ENCODE peak calls at places on chromosomes 13 and 19, in eight cellular contexts. P is HEK293T; V is stimulated activated CD8-positive, alpha-beta memory T cell treated with anti-CD3 and anti-CD28 coated beads, Interleukin-7, amount 100 ng/mL, for 4 hours; G is testis; Q is NCI-H1092; X is OCI-M1; U is brain microvascular endothelial cell; M is iPS-NIHi11. N is an unnamed sample.

GRCh38 chr13:39130298-39130697 is 92.0 kb downstream of the NHLRC3 start:
- DNase-seq in P (no peak), V (no peak), G (no peak), Q (no peak), X (no peak), U (no peak), M (peak), N (no peak)

GRCh38 chr13:81781471-81781870 is 1440.5 kb upstream of the SPRY2 start:
- DNase-seq in P (no peak), V (no peak), G (no peak), Q (no peak), X (no peak), U (no peak), M (no peak), N (no peak)

GRCh38 chr19:38990949-38991697 is 15.6 kb upstream of the FBXO17 start:
- DNase-seq in P (no peak), V (no peak), G (peak), Q (no peak), X (no peak), U (no peak), M (no peak), N (peak)

GRCh38 chr19:55251296-55252081 is 7.3 kb downstream of the PPP6R1 start:
- DNase-seq in P (no peak), V (peak), G (no peak), Q (no peak), X (no peak), U (peak), M (no peak), N (peak)

GRCh38 chr13:35954207-35954560 is 177.0 kb downstream of the DCLK1 start:
- DNase-seq in P (no peak), V (no peak), G (no peak), Q (peak), X (no peak), U (no peak), M (no peak), N (no peak)

GRCh38 chr13:27960362-27961226 is 8.5 kb downstream of the CDX2 start:
- DNase-seq in P (no peak), V (no peak), G (peak), Q (peak), X (peak), U (peak), M (peak), N (peak)

GRCh38 chr13:24381539-24382265 is 72.3 kb downstream of the C1QTNF9 start:
- DNase-seq in P (no peak), V (no peak), G (no peak), Q (no peak), X (no peak), U (no peak), M (no peak), N (peak)

GRCh38 chr13:31556376-31556775 is 182.9 kb upstream of the RXFP2 start:
- DNase-seq in P (no peak), V (no peak), G (no peak), Q (no peak), X (no peak), U (peak), M (no peak), N (peak)

GRCh38 chr19:3849092-3849491 is 19.7 kb downstream of the ZFR2 start:
- DNase-seq in P (peak), V (peak), G (no peak), Q (no peak), X (peak), U (no peak), M (peak), N (peak)

GRCh38 chr13:27789495-27790303 is 2.6 kb upstream of the GSX1 start:
- DNase-seq in P (no peak), V (no peak), G (no peak), Q (no peak), X (no peak), U (no peak), M (peak), N (no peak)

GRCh38 chr13:20182231-20182846 is 10.4 kb downstream of the GJB2 start:
- DNase-seq in P (peak), V (peak), G (peak), Q (peak), X (peak), U (peak), M (peak), N (peak)

N was measured in A172.